ENCODE peak calls at places on chromosome 7, in nine cellular contexts. Q is HT1080; T is left ventricle myocardium inferior; Y is stimulated activated CD4-positive, alpha-beta T cell treated with anti-CD3 and anti-CD28 coated beads, TNF-alpha, amount 100 ng/mL, for 4 hours; O is hypothalamus; L is NCI-H1105; C is BJ; X is K562; R is NK-92 treated with Interleukin-12 subunit alpha and Interleukin-12 subunit beta, amount 100 ng/mL, for 24 hours. S is an unnamed sample.

GRCh38 chr7:129169171-129169643 is 19.2 kb upstream of the SMO start:
- DNase-seq in Q (no peak), T (peak; percentile 58), Y (peak; percentile 38), O (no peak), L (peak; percentile 34), C (no peak), X (peak; percentile 92), R (no peak), S (no peak)

GRCh38 chr7:36900988-36901710 is 176.9 kb upstream of the AOAH start:
- DNase-seq in Q (no peak), T (no peak), Y (no peak), O (no peak), L (no peak), C (no peak), X (no peak), R (no peak), S (no peak)

GRCh38 chr7:42292991-42293521 is 56.0 kb upstream of the GLI3 start:
- DNase-seq in Q (peak; percentile 26), T (no peak), Y (no peak), O (no peak), L (no peak), C (no peak), X (no peak), R (no peak), S (no peak)

GRCh38 chr7:35415411-35415822 is 161.5 kb upstream of the TBX20 start:
- DNase-seq in Q (peak; percentile 13), T (peak; percentile 84), Y (no peak), O (no peak), L (no peak), C (no peak), X (no peak), R (no peak), S (no peak)

GRCh38 chr7:114789942-114790341 is 132.0 kb upstream of the MDFIC start:
- DNase-seq in Q (peak; percentile 91), T (no peak), Y (no peak), O (no peak), L (no peak), C (peak; percentile 61), X (no peak), R (no peak), S (no peak)

GRCh38 chr7:94028768-94029167 is 24.6 kb upstream of the BET1 start:
- DNase-seq in Q (peak; percentile 62), T (no peak), Y (no peak), O (no peak), L (no peak), C (peak; percentile 4), X (no peak), R (no peak), S (no peak)

GRCh38 chr7:253491-254336 is 36.3 kb upstream of the FOXL3 start:
- DNase-seq in Q (no peak), T (no peak), Y (no peak), O (no peak), L (no peak), C (no peak), X (no peak), R (no peak), S (no peak)

GRCh38 chr7:151349507-151349853 is 7.9 kb downstream of the NUB1 start:
- DNase-seq in Q (no peak), T (no peak), Y (no peak), O (no peak), L (no peak), C (no peak), X (peak; percentile 44), R (no peak), S (no peak)

GRCh38 chr7:142436601-142437000 is 178.7 kb upstream of the PRSS58 start:
- DNase-seq in Q (peak; percentile 31), T (no peak), Y (no peak), O (no peak), L (no peak), C (no peak), X (peak; percentile 64), R (no peak), S (no peak)

GRCh38 chr7:50733552-50733951 is 49.1 kb downstream of the GRB10 start:
- DNase-seq in Q (peak; percentile 18), T (no peak), Y (no peak), O (no peak), L (no peak), C (no peak), X (no peak), R (no peak), S (no peak)

GRCh38 chr7:147498081-147498480 is 1092.5 kb upstream of the C7orf33 start:
- DNase-seq in Q (no peak), T (no peak), Y (no peak), O (no peak), L (no peak), C (no peak), X (no peak), R (no peak), S (no peak)